ENCODE peak calls at places on chromosome 1, in five cellular contexts. One of them, this sample, is unnamed.

GRCh38 chr1:91844862-91845528 is 41.0 kb downstream of the TGFBR3 start:
- DNase-seq in neural progenitor cell: no peak
- DNase-seq in mesendoderm: no peak
- DNase-seq in fibroblast of lung: peak
- DNase-seq in IMR-90: peak
- DNase-seq in this sample: no peak

GRCh38 chr1:213327318-213327667 is 276.3 kb downstream of the RPS6KC1 start:
- DNase-seq in neural progenitor cell: no peak
- DNase-seq in mesendoderm: peak
- DNase-seq in fibroblast of lung: peak
- DNase-seq in IMR-90: peak
- DNase-seq in this sample: no peak

GRCh38 chr1:206736878-206737728 is 33.5 kb upstream of the IL19 start:
- DNase-seq in neural progenitor cell: no peak
- DNase-seq in mesendoderm: no peak
- DNase-seq in fibroblast of lung: no peak
- DNase-seq in IMR-90: no peak
- DNase-seq in this sample: no peak

GRCh38 chr1:104989012-104989411 is 1239.3 kb downstream of the AMY1C start:
- DNase-seq in neural progenitor cell: no peak
- DNase-seq in mesendoderm: no peak
- DNase-seq in fibroblast of lung: no peak
- DNase-seq in IMR-90: no peak
- DNase-seq in this sample: no peak

GRCh38 chr1:26541816-26542711 is 12.5 kb downstream of the RPS6KA1 start:
- DNase-seq in neural progenitor cell: peak
- DNase-seq in mesendoderm: peak
- DNase-seq in fibroblast of lung: no peak
- DNase-seq in IMR-90: peak
- DNase-seq in this sample: peak

GRCh38 chr1:25006770-25007169 is 76.7 kb upstream of the RUNX3 start:
- DNase-seq in neural progenitor cell: no peak
- DNase-seq in mesendoderm: no peak
- DNase-seq in fibroblast of lung: peak
- DNase-seq in IMR-90: peak
- DNase-seq in this sample: no peak

GRCh38 chr1:244052011-244052727 is 1.1 kb downstream of the ZBTB18 start:
- DNase-seq in neural progenitor cell: peak
- DNase-seq in mesendoderm: peak
- DNase-seq in fibroblast of lung: peak
- DNase-seq in IMR-90: peak
- DNase-seq in this sample: no peak

GRCh38 chr1:37056201-37056764 is 22.0 kb upstream of the GRIK3 start:
- DNase-seq in neural progenitor cell: peak
- DNase-seq in mesendoderm: peak
- DNase-seq in fibroblast of lung: no peak
- DNase-seq in IMR-90: no peak
- DNase-seq in this sample: no peak

GRCh38 chr1:227942716-227943261 is 4.9 kb downstream of the WNT9A start:
- DNase-seq in neural progenitor cell: no peak
- DNase-seq in mesendoderm: no peak
- DNase-seq in fibroblast of lung: no peak
- DNase-seq in IMR-90: no peak
- DNase-seq in this sample: peak

DNA sequence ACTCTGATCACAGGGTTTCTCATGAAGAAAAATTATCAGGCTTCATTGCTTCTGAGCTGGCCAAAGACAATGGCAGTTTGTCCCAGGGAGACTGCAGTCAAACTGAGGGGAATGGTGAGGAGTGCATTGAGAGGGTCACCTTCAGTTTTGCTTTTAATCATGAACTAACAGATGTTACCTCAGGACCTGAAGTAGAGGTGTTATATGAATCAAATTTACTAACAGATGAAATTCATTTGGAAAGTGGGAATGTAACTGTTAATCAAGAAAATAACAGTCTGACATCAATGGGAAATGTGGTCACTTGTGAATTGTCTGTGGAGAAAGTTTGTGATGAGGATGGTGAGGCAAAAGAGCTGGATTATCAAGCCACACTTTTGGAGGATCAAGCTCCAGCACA is 79.4 kb upstream of the BMP8A start:
- DNase-seq in neural progenitor cell: no peak
- DNase-seq in mesendoderm: no peak
- DNase-seq in fibroblast of lung: no peak
- DNase-seq in IMR-90: no peak
- DNase-seq in this sample: no peak
- H3K9ac ChIP-seq in neural progenitor cell: no peak
- H3K9ac ChIP-seq in mesendoderm: peak
- H3K9ac ChIP-seq in fibroblast of lung: no peak
- H3K9ac ChIP-seq in IMR-90: peak
- H3K9ac ChIP-seq in this sample: no peak

DNA sequence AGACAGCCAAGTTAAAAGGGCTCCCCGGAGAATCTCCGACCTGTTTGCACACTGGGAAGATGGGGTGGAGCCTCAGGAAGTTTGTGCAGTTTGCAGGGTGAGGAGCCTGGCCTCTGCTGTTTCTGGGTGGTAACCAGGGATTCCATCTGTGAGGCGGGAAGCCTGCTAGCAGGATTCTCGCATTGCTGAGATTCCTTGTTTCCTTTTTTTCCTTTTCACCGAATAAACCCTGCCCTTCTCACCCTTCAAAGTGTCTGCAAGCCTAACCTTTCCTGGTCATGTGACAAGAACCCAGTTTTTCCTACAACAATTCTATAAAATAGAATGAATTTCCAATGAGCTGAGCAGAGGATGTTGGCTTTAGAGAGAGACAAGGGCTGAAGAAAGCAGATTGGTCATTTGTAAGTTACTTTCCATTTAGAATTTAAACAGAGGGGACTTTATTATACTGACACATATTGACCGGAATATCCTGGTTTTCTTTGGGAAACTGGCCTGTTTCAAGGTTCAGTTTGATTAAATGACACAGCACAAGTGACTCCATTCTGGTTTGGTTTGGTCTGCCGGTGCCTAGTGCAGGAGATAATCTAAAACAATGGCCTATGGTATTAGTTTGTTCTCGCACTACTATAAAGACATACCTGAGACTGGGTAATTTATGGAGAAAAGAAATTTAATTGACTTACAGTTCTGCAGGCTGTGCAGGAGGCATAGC is 48.7 kb upstream of the DNAH14 start:
- DNase-seq in neural progenitor cell: peak
- DNase-seq in mesendoderm: peak
- DNase-seq in fibroblast of lung: peak
- DNase-seq in IMR-90: no peak
- DNase-seq in this sample: no peak
- H3K9ac ChIP-seq in neural progenitor cell: no peak
- H3K9ac ChIP-seq in mesendoderm: no peak
- H3K9ac ChIP-seq in fibroblast of lung: no peak
- H3K9ac ChIP-seq in IMR-90: no peak
- H3K9ac ChIP-seq in this sample: no peak

GRCh38 chr1:909861-910310 is 13.8 kb upstream of the SAMD11 start:
- DNase-seq in neural progenitor cell: peak
- DNase-seq in mesendoderm: no peak
- DNase-seq in fibroblast of lung: no peak
- DNase-seq in IMR-90: no peak
- DNase-seq in this sample: peak

GRCh38 chr1:911875-912739 is 11.6 kb upstream of the SAMD11 start:
- DNase-seq in neural progenitor cell: peak
- DNase-seq in mesendoderm: no peak
- DNase-seq in fibroblast of lung: no peak
- DNase-seq in IMR-90: no peak
- DNase-seq in this sample: peak

GRCh38 chr1:912740-913301 is 10.9 kb upstream of the SAMD11 start:
- DNase-seq in neural progenitor cell: peak
- DNase-seq in mesendoderm: peak
- DNase-seq in fibroblast of lung: peak
- DNase-seq in IMR-90: no peak
- DNase-seq in this sample: peak

GRCh38 chr1:910311-910880 is 13.3 kb upstream of the SAMD11 start:
- DNase-seq in neural progenitor cell: peak
- DNase-seq in mesendoderm: no peak
- DNase-seq in fibroblast of lung: no peak
- DNase-seq in IMR-90: no peak
- DNase-seq in this sample: peak

GRCh38 chr1:910881-911721 is 12.6 kb upstream of the SAMD11 start:
- DNase-seq in neural progenitor cell: peak
- DNase-seq in mesendoderm: no peak
- DNase-seq in fibroblast of lung: peak
- DNase-seq in IMR-90: peak
- DNase-seq in this sample: peak
- H3K9ac ChIP-seq in neural progenitor cell: no peak
- H3K9ac ChIP-seq in mesendoderm: no peak
- H3K9ac ChIP-seq in fibroblast of lung: no peak
- H3K9ac ChIP-seq in IMR-90: no peak
- H3K9ac ChIP-seq in this sample: no peak

GRCh38 chr1:89565521-89565920 is 40.9 kb downstream of the LRRC8B start:
- DNase-seq in neural progenitor cell: no peak
- DNase-seq in mesendoderm: no peak
- DNase-seq in fibroblast of lung: no peak
- DNase-seq in IMR-90: no peak
- DNase-seq in this sample: no peak
- H3K9ac ChIP-seq in neural progenitor cell: no peak
- H3K9ac ChIP-seq in mesendoderm: no peak
- H3K9ac ChIP-seq in fibroblast of lung: no peak
- H3K9ac ChIP-seq in IMR-90: no peak
- H3K9ac ChIP-seq in this sample: no peak

DNA sequence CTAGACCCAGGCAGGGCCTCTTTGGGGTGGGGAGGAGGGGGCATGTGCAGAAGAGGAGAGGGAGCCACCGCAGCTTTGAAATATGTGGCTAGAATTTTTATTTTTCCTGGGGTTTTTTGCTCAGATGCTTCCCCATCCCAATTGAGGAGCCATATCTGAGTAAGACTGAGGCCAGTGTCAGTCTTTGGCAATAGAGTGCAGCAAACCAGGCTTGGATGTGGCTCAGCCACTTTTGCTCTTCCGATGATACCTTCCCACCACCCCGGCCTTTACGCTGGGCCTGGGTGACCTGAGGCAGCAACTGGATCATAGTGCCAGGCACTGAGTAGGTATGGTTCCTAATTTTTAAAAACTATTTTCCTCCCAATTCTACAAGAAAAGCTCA is 36.9 kb downstream of the KIAA1614 start:
- DNase-seq in neural progenitor cell: no peak
- DNase-seq in mesendoderm: no peak
- DNase-seq in fibroblast of lung: no peak
- DNase-seq in IMR-90: no peak
- DNase-seq in this sample: no peak
- H3K9ac ChIP-seq in neural progenitor cell: no peak
- H3K9ac ChIP-seq in mesendoderm: no peak
- H3K9ac ChIP-seq in fibroblast of lung: no peak
- H3K9ac ChIP-seq in IMR-90: no peak
- H3K9ac ChIP-seq in this sample: no peak

GRCh38 chr1:109290998-109291397 is 8.1 kb upstream of the PSRC1 start:
- DNase-seq in neural progenitor cell: no peak
- DNase-seq in mesendoderm: no peak
- DNase-seq in fibroblast of lung: no peak
- DNase-seq in IMR-90: no peak
- DNase-seq in this sample: no peak
- H3K9ac ChIP-seq in neural progenitor cell: no peak
- H3K9ac ChIP-seq in mesendoderm: no peak
- H3K9ac ChIP-seq in fibroblast of lung: no peak
- H3K9ac ChIP-seq in IMR-90: no peak
- H3K9ac ChIP-seq in this sample: no peak

DNA sequence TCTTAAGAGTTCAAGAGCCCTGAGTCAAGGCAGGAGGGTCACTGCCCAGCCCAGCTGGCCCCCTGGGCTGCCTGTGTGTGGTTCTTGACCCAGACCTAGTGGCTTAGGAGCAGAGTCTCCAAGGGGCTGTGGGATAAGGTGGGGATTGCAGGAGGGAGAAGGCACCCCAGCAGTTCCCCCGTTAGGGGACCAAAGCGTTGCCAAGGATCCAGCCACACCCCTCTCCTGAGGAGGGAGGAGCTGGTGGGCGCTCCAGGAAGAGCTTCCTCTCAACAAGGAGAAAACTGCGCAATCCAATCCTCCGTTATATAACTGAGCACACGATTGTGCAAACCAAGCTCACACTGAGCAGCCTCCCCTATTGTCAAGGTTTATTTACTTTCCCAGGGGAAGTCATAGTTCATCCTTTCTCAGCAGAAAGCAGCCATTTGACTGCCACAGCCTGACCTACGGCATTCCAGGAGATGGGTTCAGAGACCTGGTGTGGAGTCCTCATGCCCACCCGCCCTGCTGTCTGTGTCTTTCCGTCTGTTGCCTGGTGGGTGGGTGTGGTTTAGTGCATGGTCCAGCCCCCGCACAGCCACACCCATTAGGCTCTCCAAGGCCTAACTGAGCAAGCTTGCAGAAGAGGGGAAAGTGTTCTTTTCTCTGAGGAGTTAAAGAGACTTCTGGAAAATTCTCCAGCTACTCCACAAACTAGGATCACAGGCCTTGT is 3.5 kb downstream of the EPHX1 start:
- DNase-seq in neural progenitor cell: peak
- DNase-seq in mesendoderm: peak
- DNase-seq in fibroblast of lung: no peak
- DNase-seq in IMR-90: peak
- DNase-seq in this sample: peak
- H3K9ac ChIP-seq in neural progenitor cell: no peak
- H3K9ac ChIP-seq in mesendoderm: peak
- H3K9ac ChIP-seq in fibroblast of lung: no peak
- H3K9ac ChIP-seq in IMR-90: no peak
- H3K9ac ChIP-seq in this sample: no peak

This sample was measured in kidney.